ENCODE peak calls at places on chromosomes 5 and 9, in six cellular contexts. H is transverse colon, Z is SK-N-SH, C is GM23338, F is K562, S is vagina. U is an unnamed sample.

GRCh38 chr9:98227883-98228282 is 27.6 kb downstream of the TBC1D2 start:
- DNase-seq in S (no peak), H (no peak), F (no peak), C (no peak), Z (no peak), U (peak; percentile 21)

GRCh38 chr9:120324996-120325642 is 254.8 kb downstream of the CDK5RAP2 start:
- DNase-seq in F (no peak), Z (peak; percentile 55), C (peak; percentile 74), S (no peak), H (no peak), U (no peak)

GRCh38 chr5:33964132-33964531 is 20.4 kb downstream of the SLC45A2 start:
- DNase-seq in C (no peak), S (no peak), H (no peak), Z (no peak), F (no peak), U (no peak)

GRCh38 chr9:2466703-2467102 is 154.9 kb upstream of the VLDLR start:
- DNase-seq in H (peak; percentile 12), F (no peak), S (no peak), Z (no peak), C (no peak), U (no peak)

GRCh38 chr9:2179557-2179956 is 164.4 kb downstream of the SMARCA2 start:
- DNase-seq in H (no peak), F (no peak), C (no peak), S (no peak), Z (no peak), U (no peak)

GRCh38 chr5:31383734-31384133 is 148.2 kb downstream of the DROSHA start:
- DNase-seq in Z (peak; percentile 46), H (no peak), F (peak; percentile 35), S (no peak), C (no peak), U (no peak)

GRCh38 chr9:127912882-127913281 is 4.0 kb downstream of the ST6GALNAC4 start:
- DNase-seq in S (no peak), Z (no peak), C (no peak), F (no peak), H (peak; percentile 86), U (no peak)

GRCh38 chr9:81182421-81182820 is 506.9 kb downstream of the TLE1 start:
- DNase-seq in Z (no peak), F (no peak), S (no peak), C (no peak), H (no peak), U (no peak)

GRCh38 chr9:113573303-113573958 is 109.9 kb downstream of the RGS3 start:
- DNase-seq in H (no peak), Z (no peak), F (no peak), S (no peak), C (no peak), U (peak; percentile 34)

DNA sequence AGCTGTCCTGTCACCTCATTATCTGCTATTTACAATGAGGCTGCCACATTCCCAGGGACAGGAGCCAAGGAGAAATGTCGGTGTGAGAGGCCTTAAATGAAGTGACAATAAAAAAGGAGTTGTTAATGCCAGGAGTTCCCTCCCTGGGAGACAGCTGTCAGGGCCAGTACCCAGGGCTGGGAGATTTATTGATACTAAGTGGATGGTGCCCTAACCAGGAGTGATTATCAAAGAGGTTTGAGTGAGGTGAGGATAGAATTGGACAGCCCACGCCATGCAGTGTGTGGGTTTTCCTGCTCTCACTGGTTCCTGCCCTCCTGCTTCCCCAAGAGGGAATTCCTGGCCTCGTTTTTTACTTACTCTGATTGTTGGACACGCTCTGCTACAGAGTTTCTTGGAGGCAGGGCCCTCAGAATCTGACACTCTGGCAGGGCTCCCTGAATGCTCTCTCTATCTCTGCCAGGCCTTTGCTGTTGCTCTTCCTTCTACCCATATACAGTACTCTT is 150.8 kb downstream of the GRIA1 start:
- DNase-seq in H (no peak), C (no peak), Z (no peak), S (no peak), F (no peak), U (no peak)
- TF ChIP-seq POLR2AphosphoS5 in H (no peak), C (no peak), Z (no peak), S (no peak), F (no peak), U (no peak)

DNA sequence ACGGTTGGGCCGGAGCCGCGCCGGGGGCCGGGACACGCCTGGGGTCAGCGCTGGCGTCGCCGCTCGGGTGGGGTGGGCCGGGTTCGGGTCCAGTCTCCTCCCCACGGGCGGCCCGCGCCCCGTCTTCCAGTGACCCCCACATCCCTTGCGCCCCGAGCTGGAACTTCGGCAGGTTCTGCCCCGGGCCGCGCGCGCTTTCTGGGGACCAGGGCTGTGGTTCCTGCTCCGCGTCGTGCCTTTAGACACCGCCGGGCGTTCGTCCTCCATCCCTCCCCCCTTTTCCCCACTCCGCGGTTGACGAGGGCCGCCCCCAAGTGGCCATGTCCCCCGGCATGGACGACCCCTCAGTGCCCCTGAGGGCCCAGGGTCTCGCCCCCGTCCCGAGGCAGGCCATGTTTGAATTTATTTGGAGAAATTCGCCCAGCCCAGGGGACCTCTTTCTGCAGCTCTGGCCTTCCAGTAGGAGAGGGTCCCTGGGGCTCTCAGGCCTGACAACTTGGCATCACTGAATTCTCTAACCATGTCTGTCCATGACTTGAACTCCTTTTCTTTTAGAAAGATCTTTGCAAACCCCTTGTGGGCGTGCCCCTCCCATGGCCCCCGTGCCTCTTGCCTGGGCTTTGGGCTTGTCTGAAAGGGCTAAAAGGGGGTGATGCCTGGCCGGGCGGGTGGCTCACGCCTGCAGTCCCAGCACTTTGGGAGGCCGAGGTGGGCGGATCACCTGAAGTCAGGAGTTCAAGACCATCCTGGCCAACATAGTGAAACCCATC is 3.4 kb upstream of the SQSTM1 start:
- DNase-seq in C (peak; percentile 58), Z (no peak), H (no peak), S (no peak), F (no peak), U (no peak)
- H3K4me3 ChIP-seq in C (peak overlapping the region; percentile 57), Z (no peak overlapping the region), H (peak overlapping the region; percentile 59), S (peak overlapping the region; percentile 50), F (no peak overlapping the region), U (peak overlapping the region; percentile 53)

GRCh38 chr5:133934311-133934710 is 34.1 kb downstream of the C5orf15 start:
- DNase-seq in S (no peak), C (no peak), Z (no peak), F (no peak), H (no peak), U (no peak)
- TF ChIP-seq CTCF in S (no peak), C (no peak), Z (no peak), F (no peak), H (no peak), U (no peak)

GRCh38 chr5:50595199-50595598 is 71.2 kb upstream of the PARP8 start:
- DNase-seq in C (no peak), H (no peak), S (no peak), Z (no peak), F (no peak), U (no peak)
- TF ChIP-seq POLR2AphosphoS5 in C (no peak), H (no peak), S (no peak), Z (peak; percentile 39), F (no peak), U (no peak)

GRCh38 chr5:494667-495255 is 29.5 kb downstream of the SLC9A3 start:
- DNase-seq in F (no peak), S (no peak), C (no peak), Z (no peak), H (no peak), U (no peak)
- H3K4me3 ChIP-seq in F (no peak overlapping the region), S (no peak overlapping the region), C (no peak overlapping the region), Z (no peak overlapping the region), H (no peak overlapping the region), U (no peak overlapping the region)

GRCh38 chr9:36832232-36832795 is 201.8 kb downstream of the PAX5 start:
- DNase-seq in F (no peak), S (no peak), C (no peak), Z (no peak), H (no peak), U (peak; percentile 48)

GRCh38 chr9:36834736-36835135 is 199.3 kb downstream of the PAX5 start:
- DNase-seq in H (no peak), F (no peak), C (no peak), S (no peak), Z (no peak), U (peak; percentile 29)

GRCh38 chr9:36831381-36832231 is 202.5 kb downstream of the PAX5 start:
- DNase-seq in S (no peak), C (no peak), F (no peak), Z (no peak), H (no peak), U (no peak)

GRCh38 chr9:36835271-36835996 is 198.6 kb downstream of the PAX5 start:
- DNase-seq in C (no peak), S (no peak), F (no peak), H (no peak), Z (no peak), U (peak; percentile 48)

DNA sequence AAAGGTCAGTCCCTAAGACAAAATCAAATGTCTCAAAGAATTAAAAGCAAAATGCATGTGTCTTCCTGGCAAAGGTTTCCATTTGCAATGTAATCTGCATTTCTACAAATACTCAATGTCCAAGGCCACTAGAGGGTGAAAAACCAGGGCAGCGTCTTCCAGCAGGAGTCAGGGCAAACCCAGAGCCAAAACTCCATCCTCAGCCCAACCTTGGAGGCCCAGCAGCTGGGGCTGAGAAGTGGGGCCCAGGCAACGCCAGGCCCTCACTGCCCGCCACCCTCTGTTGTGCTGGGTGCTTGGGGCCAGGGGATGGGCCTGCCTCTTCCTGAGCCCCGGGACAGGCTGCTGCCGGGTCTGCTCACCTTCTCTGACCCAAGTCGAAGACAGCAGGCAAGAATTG is 200.1 kb downstream of the PAX5 start:
- DNase-seq in C (peak; percentile 76), Z (no peak), H (no peak), F (no peak), S (no peak), U (peak; percentile 46)
- TF ChIP-seq CTCF in C (peak; percentile 43), Z (no peak), H (no peak), F (no peak), S (no peak), U (no peak)

U was measured in sigmoid colon.